ENCODE peak calls at places on chromosome X, in eight cellular contexts. V, Y, U, P, W, R, Z and H are unnamed samples. For H3K27me3, the result is how much of the 10 kb centered on the place peaks cover.

GRCh38 chrX:151792505-151792904 is 58.0 kb downstream of the CNGA2 start:
- DNase-seq in V (no peak), Y (no peak), U (no peak), P (no peak), W (no peak), R (no peak), Z (no peak), H (no peak)

GRCh38 chrX:154378059-154378798 is 866 bp upstream of the EMD start:
- DNase-seq in V (peak), Y (peak), U (peak), P (peak), W (peak), R (no peak), Z (no peak), H (no peak)

GRCh38 chrX:43745938-43746721 is 90.0 kb downstream of the MAOA start:
- DNase-seq in V (no peak), Y (no peak), U (no peak), P (no peak), W (no peak), R (no peak), Z (no peak), H (no peak)

GRCh38 chrX:85569691-85570090 is 190.2 kb upstream of the POF1B start:
- DNase-seq in V (no peak), Y (no peak), U (no peak), P (no peak), W (no peak), R (no peak), Z (no peak), H (no peak)

GRCh38 chrX:132199941-132200340 is 19.3 kb downstream of the RAP2C start:
- DNase-seq in V (no peak), Y (no peak), U (no peak), P (no peak), W (no peak), R (no peak), Z (no peak), H (no peak)

GRCh38 chrX:44570524-44570923 is 27.9 kb upstream of the FUNDC1 start:
- DNase-seq in V (no peak), Y (no peak), U (no peak), P (no peak), W (no peak), R (no peak), Z (no peak), H (peak)

GRCh38 chrX:29215251-29215650 is 628.0 kb downstream of the IL1RAPL1 start:
- DNase-seq in V (no peak), Y (no peak), U (no peak), P (no peak), W (no peak), R (no peak), Z (no peak), H (no peak)

GRCh38 chrX:20267924-20268701 is 1.4 kb upstream of the RPS6KA3 start:
- DNase-seq in V (peak), Y (peak), U (peak), P (peak), W (peak), R (peak), Z (no peak), H (no peak)

GRCh38 chrX:109782994-109783711 is 50.1 kb upstream of the ACSL4 start:
- DNase-seq in V (no peak), Y (no peak), U (no peak), P (no peak), W (no peak), R (no peak), Z (no peak), H (no peak)

GRCh38 chrX:152086141-152086540 is 52.2 kb downstream of the MAGEA10 start:
- DNase-seq in V (no peak), Y (no peak), U (no peak), P (no peak), W (no peak), R (no peak), Z (no peak), H (no peak)

DNA sequence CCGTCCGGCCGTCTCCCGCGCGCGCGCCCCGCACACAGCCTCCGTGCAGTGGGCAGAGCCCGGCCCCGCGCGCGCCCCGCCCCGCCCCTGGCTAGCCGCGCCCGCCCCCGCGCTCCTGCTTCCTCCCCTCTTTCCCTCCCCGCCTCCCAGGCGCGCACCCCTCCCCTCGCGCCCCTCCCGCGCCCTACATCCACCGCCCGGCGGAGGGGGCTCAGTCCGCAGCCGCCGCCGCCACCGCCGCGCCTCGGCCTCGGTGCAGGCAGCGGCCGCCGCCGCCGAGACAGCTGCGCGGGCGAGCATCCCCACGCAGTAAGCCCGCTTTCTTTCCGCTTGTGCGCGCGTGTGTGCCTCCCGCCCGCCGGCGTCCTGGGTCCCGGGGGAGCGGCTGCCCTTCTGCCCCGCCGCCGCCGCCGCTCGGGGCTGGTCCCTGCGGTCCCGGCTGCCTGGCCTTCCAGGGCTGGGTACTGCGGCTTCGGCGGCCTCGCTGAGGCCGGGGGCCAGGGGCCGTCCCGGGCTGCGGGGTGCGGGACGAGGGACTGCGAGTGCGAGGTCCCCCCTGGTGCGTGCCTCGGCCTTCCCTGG is at the start of gene FHL1:
- DNase-seq in V (peak), Y (peak), U (peak), P (peak), W (peak), R (peak), Z (no peak), H (peak)
- TF ChIP-seq POLR2AphosphoS5 in V (peak), Y (no peak), U (peak), P (peak), W (no peak), R (no peak), Z (no peak), H (no peak)

DNA sequence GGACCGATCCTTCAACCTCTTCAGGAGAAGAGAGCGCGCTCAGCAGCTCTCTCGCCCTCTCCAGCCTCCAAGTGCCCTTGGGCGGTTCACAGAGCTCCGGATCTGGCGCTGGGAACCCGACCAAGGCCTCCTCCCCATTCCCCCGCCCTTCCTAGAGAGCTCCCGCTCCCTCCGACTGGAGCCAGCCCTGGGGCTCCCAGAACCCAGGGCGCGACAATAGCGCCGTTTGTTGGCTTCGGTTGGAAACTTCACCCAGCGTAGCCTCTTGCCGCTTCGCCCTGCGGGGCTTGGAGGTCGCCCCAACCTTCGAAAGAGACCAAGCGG is 3.1 kb upstream of the SOX3 start:
- DNase-seq in V (peak), Y (peak), U (no peak), P (no peak), W (peak), R (no peak), Z (no peak), H (no peak)
- H3K27me3 ChIP-seq in V (half or more), Y (half or more), U (half or more), P (half or more), W (under half), R (half or more), Z (under half), H (under half)

DNA sequence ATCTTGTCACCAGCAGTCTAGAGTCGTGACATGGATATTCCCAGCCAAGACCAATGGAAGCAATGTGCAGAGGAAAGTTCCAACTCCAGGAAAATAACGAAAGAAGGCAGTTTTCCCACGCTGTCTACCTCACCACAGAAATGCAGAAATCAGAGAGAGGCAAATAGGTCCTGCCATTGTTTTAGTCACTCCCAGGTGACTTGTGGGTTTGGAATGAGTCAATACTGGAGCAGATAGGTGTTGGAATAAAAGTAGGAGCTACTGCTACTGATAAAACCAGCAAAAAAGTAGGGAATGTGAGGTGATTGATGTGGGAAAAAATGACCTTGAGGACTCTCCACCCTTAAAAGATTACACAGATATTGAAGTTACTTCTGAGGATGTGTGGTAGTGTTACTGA is 72.8 kb upstream of the RAI2 start:
- DNase-seq in V (no peak), Y (no peak), U (no peak), P (no peak), W (no peak), R (no peak), Z (no peak), H (no peak)
- TF ChIP-seq POLR2AphosphoS5 in V (no peak), Y (no peak), U (no peak), P (no peak), W (no peak), R (no peak), Z (no peak), H (no peak)

GRCh38 chrX:78514852-78515251 is 144.3 kb downstream of the RTL3 start:
- DNase-seq in V (peak), Y (no peak), U (no peak), P (no peak), W (no peak), R (no peak), Z (no peak), H (no peak)

GRCh38 chrX:78513996-78514745 is 145.0 kb downstream of the RTL3 start:
- DNase-seq in V (peak), Y (no peak), U (no peak), P (no peak), W (no peak), R (no peak), Z (no peak), H (no peak)

GRCh38 chrX:78522601-78523000 is 136.5 kb downstream of the RTL3 start:
- DNase-seq in V (no peak), Y (no peak), U (no peak), P (no peak), W (no peak), R (no peak), Z (no peak), H (no peak)

DNA sequence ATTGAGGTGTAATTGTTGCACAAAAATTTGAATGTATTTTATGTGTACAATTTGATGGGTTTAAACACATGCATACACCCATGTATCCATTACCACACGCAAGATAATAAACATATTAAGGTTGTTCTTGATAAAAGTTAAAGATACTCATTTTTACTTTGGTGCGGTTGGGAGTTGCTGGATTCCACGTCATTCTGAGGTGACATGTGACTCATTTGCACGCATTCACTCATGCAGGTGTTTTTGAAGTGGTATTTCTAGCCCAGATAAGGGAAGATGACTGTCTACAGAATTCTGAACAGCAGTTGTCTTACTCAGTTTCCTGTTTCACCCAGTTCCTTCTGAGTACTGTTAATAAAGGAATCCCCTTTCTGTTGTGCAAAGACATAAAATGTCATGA is 142.0 kb downstream of the RTL3 start:
- DNase-seq in V (no peak), Y (no peak), U (no peak), P (no peak), W (no peak), R (no peak), Z (no peak), H (no peak)
- H3K27me3 ChIP-seq in V (under half), Y (under half), U (under half), P (under half), W (under half), R (under half), Z (under half), H (under half)

GRCh38 chrX:28126886-28127285 is 145.6 kb upstream of the DCAF8L1 start:
- DNase-seq in V (peak), Y (no peak), U (no peak), P (no peak), W (no peak), R (no peak), Z (no peak), H (no peak)
- TF ChIP-seq POLR2AphosphoS5 in V (peak), Y (no peak), U (no peak), P (no peak), W (no peak), R (no peak), Z (no peak), H (no peak)

DNA sequence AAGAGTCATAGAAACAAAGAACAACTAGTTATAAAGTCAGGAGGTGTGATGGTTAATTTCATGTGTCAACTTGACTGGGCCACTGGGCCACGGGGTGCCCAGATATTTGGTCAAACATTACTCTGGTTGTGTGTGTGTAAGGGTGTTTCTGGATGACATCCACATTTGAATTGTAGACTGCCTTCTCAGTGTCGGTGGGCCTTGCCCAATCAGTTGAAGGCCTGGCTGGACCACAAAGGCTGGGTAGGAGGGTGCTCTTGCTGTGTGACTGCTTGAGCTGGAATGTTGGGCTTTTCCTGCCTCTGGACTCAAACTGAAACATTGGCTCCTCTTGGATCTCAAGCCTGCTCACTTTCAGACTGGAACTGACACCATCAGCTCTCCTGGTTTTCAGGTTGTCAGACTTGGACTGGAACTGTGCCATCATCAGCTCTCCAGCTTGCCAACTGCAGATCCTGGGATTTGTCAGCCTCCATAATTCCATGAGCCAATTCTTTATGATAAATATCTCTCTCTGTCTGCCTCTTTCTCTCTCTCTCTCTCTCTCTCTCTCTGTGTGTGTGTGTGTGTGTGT is 41.4 kb downstream of the CLDN34 start:
- DNase-seq in V (no peak), Y (no peak), U (no peak), P (no peak), W (no peak), R (no peak), Z (no peak), H (no peak)
- H3K27me3 ChIP-seq in V (under half), Y (under half), U (under half), P (under half), W (under half), R (under half), Z (under half), H (under half)

DNA sequence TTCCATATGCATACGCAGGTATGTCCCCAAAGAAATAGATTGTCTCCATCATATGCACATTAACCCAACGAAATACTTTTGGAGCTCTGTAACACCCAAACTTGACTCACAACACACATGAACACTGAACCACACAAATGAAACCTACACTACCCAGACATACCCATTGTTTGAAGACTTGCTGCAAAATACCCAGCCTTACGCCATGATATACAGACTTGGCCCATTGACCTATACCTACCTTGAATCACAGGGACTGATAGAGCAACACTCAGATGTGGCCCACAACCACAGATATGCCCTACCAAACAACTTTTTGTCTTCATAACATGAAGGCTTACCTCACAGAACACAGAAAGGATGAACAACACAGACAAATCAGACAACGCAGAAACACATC is 15.9 kb downstream of the LINC00632 start:
- DNase-seq in V (no peak), Y (no peak), U (no peak), P (no peak), W (no peak), R (no peak), Z (no peak), H (no peak)
- TF ChIP-seq POLR2AphosphoS5 in V (no peak), Y (no peak), U (no peak), P (no peak), W (no peak), R (no peak), Z (no peak), H (no peak)

GRCh38 chrX:47960400-47960799 is 43.4 kb downstream of the ZNF182 start:
- DNase-seq in V (no peak), Y (no peak), U (no peak), P (no peak), W (peak), R (no peak), Z (no peak), H (no peak)
- H3K27me3 ChIP-seq in V (under half), Y (under half), U (under half), P (under half), W (under half), R (under half), Z (under half), H (under half)

DNA sequence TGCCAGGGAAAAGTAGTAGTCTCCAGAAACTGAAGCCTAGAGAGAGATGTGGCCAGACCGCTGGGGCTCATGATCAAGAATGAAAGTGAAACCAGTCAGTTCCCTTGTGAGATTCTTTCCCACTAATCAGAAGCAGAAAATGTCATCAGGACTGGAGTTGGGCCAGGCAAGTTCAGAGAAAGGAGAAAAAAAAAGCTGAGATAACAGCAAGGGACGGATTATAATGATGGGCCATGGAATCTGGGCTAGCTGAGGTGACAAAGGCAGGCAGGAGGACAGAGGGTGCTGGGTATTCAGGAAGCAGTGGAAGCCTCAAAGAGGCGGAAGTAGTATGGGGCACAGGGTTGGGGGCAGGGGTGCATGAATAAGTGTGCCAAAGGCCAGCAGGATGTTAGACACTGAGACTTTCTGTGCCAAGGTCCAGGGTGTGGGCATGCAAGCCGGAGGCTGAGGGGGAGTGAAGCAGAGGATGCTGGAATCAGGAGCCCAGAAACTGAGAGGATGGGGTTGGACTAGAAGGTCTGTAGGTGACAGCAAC is 2.5 kb downstream of the CXorf38 start:
- DNase-seq in V (no peak), Y (peak), U (peak), P (peak), W (peak), R (peak), Z (no peak), H (no peak)
- TF ChIP-seq POLR2AphosphoS5 in V (no peak), Y (no peak), U (peak), P (peak), W (peak), R (no peak), Z (no peak), H (no peak)